ENCODE peak calls at places on chromosomes 16 and 17, in five cellular contexts. W is neural progenitor cell, G is Karpas-422, K is mammary epithelial cell, C is GM23248. B is an unnamed sample. For H4K20me1, the result is how much of the 10 kb centered on the place peaks cover.

GRCh38 chr17:4125552-4125951 is 17.3 kb downstream of the ZZEF1 start:
- DNase-seq in W (no peak), G (no peak), K (no peak), C (no peak), B (no peak)

GRCh38 chr17:58329808-58330543 is 1.4 kb upstream of the TSPOAP1 start:
- DNase-seq in W (no peak), G (peak), K (no peak), C (no peak), B (no peak)

GRCh38 chr16:694187-694862 is 4.1 kb upstream of the WDR24 start:
- DNase-seq in W (peak), G (no peak), K (no peak), C (no peak), B (no peak)

GRCh38 chr16:8673611-8674412 is 605 bp upstream of the ABAT start:
- DNase-seq in W (peak), G (no peak), K (no peak), C (no peak), B (no peak)

GRCh38 chr17:1095853-1096675 is 83.7 kb downstream of the ABR start:
- DNase-seq in W (no peak), G (no peak), K (no peak), C (no peak), B (no peak)

GRCh38 chr16:28189237-28189636 is 22.5 kb downstream of the XPO6 start:
- DNase-seq in W (no peak), G (no peak), K (no peak), C (peak), B (peak)

GRCh38 chr17:35315971-35316370 is 57.5 kb downstream of the SLFN11 start:
- DNase-seq in W (no peak), G (no peak), K (no peak), C (no peak), B (no peak)

GRCh38 chr17:2067048-2067452 is 12.1 kb downstream of the HIC1 start:
- DNase-seq in W (no peak), G (no peak), K (no peak), C (no peak), B (no peak)

GRCh38 chr16:27786221-27786848 is 236.4 kb downstream of the KATNIP start:
- DNase-seq in W (no peak), G (no peak), K (no peak), C (no peak), B (no peak)

GRCh38 chr16:53291757-53292392 is 142.4 kb upstream of the RBL2 start:
- DNase-seq in W (no peak), G (no peak), K (peak), C (peak), B (peak)

GRCh38 chr16:75402821-75403475 is 30.4 kb downstream of the CFDP1 start:
- DNase-seq in W (peak), G (peak), K (peak), C (peak), B (peak)

GRCh38 chr16:67917852-67918236 is 13.8 kb downstream of the CTRL start:
- DNase-seq in W (no peak), G (no peak), K (peak), C (peak), B (peak)

GRCh38 chr17:38324732-38325131 is 19.0 kb downstream of the GPR179 start:
- DNase-seq in W (no peak), G (no peak), K (no peak), C (no peak), B (no peak)

GRCh38 chr17:42111901-42112551 is 488 bp downstream of the DHX58 start:
- DNase-seq in W (no peak), G (peak), K (peak), C (peak), B (peak)

GRCh38 chr17:12928736-12929135 is 89.1 kb downstream of the ELAC2 start:
- DNase-seq in W (peak), G (peak), K (no peak), C (peak), B (peak)

GRCh38 chr17:8841844-8842243 is 25.6 kb downstream of the PIK3R6 start:
- DNase-seq in W (no peak), G (no peak), K (no peak), C (no peak), B (no peak)

GRCh38 chr16:68377667-68378420 is 67.0 kb downstream of the PRMT7 start:
- DNase-seq in W (peak), G (no peak), K (no peak), C (no peak), B (peak)

DNA sequence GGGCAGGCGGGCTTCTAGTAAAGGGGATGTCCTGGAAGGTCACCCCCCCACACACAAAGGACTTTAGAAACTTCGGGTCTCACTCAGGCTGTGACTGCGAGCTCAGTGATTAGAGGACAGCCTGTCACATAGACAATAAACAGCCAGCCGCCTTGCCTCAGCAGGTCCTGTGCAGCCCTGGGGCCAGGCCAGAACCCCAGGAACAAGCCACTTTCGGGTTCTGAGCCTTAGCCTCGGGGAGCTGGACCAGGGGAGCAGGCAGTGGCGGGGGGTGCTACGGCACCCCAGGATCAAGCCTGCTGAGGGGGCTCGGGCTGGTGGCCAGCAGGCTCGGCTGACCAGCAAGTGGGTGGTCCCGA is 1.1 kb downstream of the GAS7 start:
- DNase-seq in W (peak), G (no peak), K (no peak), C (peak), B (no peak)
- H3K9ac ChIP-seq in W (no peak), G (no peak), K (no peak), C (peak), B (no peak)

GRCh38 chr17:82231562-82232321 is 2.9 kb downstream of the SLC16A3 start:
- DNase-seq in W (peak), G (no peak), K (no peak), C (peak), B (peak)
- H4K20me1 ChIP-seq in W (half or more), G (under half), K (under half), C (under half), B (under half)

GRCh38 chr17:28226563-28226962 is 92.4 kb upstream of the TMEM97 start:
- DNase-seq in W (no peak), G (no peak), K (no peak), C (no peak), B (no peak)

GRCh38 chr17:28230011-28230410 is 89.0 kb upstream of the TMEM97 start:
- DNase-seq in W (no peak), G (no peak), K (no peak), C (no peak), B (no peak)

GRCh38 chr17:28228986-28229729 is 89.8 kb upstream of the TMEM97 start:
- DNase-seq in W (no peak), G (no peak), K (no peak), C (no peak), B (no peak)

GRCh38 chr17:28227278-28228108 is 91.5 kb upstream of the TMEM97 start:
- DNase-seq in W (peak), G (no peak), K (peak), C (peak), B (peak)

GRCh38 chr17:28228109-28228840 is 90.7 kb upstream of the TMEM97 start:
- DNase-seq in W (peak), G (no peak), K (no peak), C (peak), B (no peak)
- H2AFZ ChIP-seq in W (peak), G (no peak), K (peak), C (peak), B (peak)

GRCh38 chr16:12119037-12119436 is 142.5 kb downstream of the SNX29 start:
- DNase-seq in W (no peak), G (no peak), K (no peak), C (no peak), B (no peak)
- H3K9ac ChIP-seq in W (no peak), G (no peak), K (no peak), C (no peak), B (no peak)

DNA sequence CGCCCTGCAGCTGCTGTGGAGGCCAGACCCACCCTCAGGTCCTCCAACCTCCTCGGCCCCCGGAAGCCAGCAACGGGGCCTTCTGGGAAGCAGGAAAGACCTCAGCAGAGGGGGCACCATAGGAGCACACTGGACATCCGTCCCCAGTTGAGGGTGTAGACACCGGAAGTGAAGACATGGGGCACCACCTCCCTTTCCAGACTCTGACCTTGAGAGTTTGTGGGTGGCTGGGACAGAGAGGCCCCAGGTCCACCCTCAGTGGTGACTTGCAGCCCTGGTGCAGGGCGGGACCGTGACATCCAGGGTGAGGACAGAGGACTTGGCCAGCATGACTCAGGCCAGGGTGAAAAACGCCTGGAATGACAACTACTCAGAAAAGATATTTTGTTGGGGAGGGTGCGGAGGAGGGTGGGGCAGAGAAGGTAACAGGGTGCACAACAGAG is 19.9 kb downstream of the CEP295NL start:
- DNase-seq in W (no peak), G (peak), K (no peak), C (peak), B (peak)
- H4K20me1 ChIP-seq in W (under half), G (under half), K (under half), C (under half), B (under half)

GRCh38 chr16:23092072-23092800 is 57.0 kb downstream of the USP31 start:
- DNase-seq in W (no peak), G (no peak), K (no peak), C (no peak), B (no peak)
- H2AFZ ChIP-seq in W (no peak), G (no peak), K (no peak), C (no peak), B (no peak)

GRCh38 chr16:84550096-84550495 is 45.6 kb upstream of the MEAK7 start:
- DNase-seq in W (no peak), G (no peak), K (peak), C (peak), B (no peak)
- H3K9ac ChIP-seq in W (no peak), G (no peak), K (no peak), C (no peak), B (no peak)

GRCh38 chr16:48602357-48603014 is 7.5 kb downstream of the N4BP1 start:
- DNase-seq in W (no peak), G (no peak), K (no peak), C (no peak), B (no peak)

GRCh38 chr16:48607056-48607825 is 2.7 kb downstream of the N4BP1 start:
- DNase-seq in W (peak), G (no peak), K (peak), C (peak), B (no peak)

GRCh38 chr16:48603647-48604376 is 6.2 kb downstream of the N4BP1 start:
- DNase-seq in W (peak), G (no peak), K (no peak), C (no peak), B (no peak)

GRCh38 chr16:48608452-48608851 is 1.5 kb downstream of the N4BP1 start:
- DNase-seq in W (no peak), G (peak), K (peak), C (peak), B (no peak)

GRCh38 chr16:48605518-48606110 is 4.4 kb downstream of the N4BP1 start:
- DNase-seq in W (no peak), G (no peak), K (peak), C (peak), B (no peak)
- H4K20me1 ChIP-seq in W (half or more), G (under half), K (under half), C (under half), B (under half)

B was measured in fibroblast of lung.